ENCODE peak calls at places on chromosome 12, in eight cellular contexts. V, Q, E, A, C, D, Y and H are unnamed samples. For H3K27me3, the result is how much of the 10 kb centered on the place peaks cover.

GRCh38 chr12:74337951-74338350 is 199.7 kb upstream of the ATXN7L3B start:
- DNase-seq in V (no peak), Q (no peak), E (no peak), A (no peak), C (no peak), D (no peak), Y (no peak), H (no peak)

GRCh38 chr12:15163001-15163400 is 58.2 kb downstream of the RERG start:
- DNase-seq in V (no peak), Q (no peak), E (peak), A (no peak), C (no peak), D (no peak), Y (no peak), H (no peak)

GRCh38 chr12:42410345-42410744 is 84.4 kb downstream of the PPHLN1 start:
- DNase-seq in V (no peak), Q (no peak), E (no peak), A (no peak), C (no peak), D (no peak), Y (no peak), H (no peak)

GRCh38 chr12:127144770-127145169 is 1122.2 kb upstream of the TMEM132C start:
- DNase-seq in V (no peak), Q (no peak), E (no peak), A (no peak), C (no peak), D (no peak), Y (no peak), H (no peak)

GRCh38 chr12:68932701-68933563 is at the start of gene CPM:
- DNase-seq in V (peak), Q (peak), E (peak), A (peak), C (peak), D (peak), Y (peak), H (peak)

GRCh38 chr12:116420476-116420875 is 138.7 kb upstream of the MAP1LC3B2 start:
- DNase-seq in V (no peak), Q (no peak), E (no peak), A (no peak), C (no peak), D (no peak), Y (no peak), H (no peak)

GRCh38 chr12:15123401-15123800 is 97.8 kb downstream of the RERG start:
- DNase-seq in V (no peak), Q (no peak), E (no peak), A (no peak), C (no peak), D (no peak), Y (no peak), H (no peak)

GRCh38 chr12:84508325-84508861 is 404.2 kb downstream of the SLC6A15 start:
- DNase-seq in V (no peak), Q (no peak), E (no peak), A (no peak), C (no peak), D (peak), Y (peak), H (no peak)

DNA sequence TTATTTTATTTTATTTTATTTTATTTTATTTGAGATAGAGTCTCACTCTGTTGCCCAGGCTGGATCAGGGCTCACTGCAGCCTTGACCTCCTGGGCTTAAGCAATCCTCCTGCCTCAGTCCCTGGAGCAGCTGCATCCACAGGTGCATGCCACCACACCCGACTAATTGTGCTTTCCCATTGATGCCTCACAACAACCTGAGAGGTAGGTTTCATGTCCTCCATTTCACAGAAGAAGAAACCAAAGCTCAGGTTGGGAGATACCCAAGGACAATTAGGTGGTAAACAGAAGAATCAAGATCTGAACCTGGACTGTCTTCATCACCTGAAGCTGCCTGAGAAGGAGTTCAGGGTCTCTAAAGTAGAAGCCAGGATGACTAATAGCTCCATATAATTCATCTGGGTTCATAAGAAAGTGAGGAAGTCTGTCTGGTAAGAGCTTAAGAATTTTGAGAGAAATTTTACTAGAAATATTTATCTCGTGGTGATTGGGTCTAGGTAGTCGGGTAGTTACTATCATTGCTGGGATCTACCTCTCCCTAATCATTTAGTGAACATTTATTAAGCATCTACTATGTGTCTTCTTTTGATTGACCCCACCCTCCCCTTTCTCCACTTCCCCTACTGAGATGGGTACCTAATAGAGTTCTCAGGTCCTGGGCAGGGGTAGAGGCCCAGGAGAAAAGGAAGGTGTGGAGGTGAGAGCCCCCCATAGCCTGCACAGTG is 23.2 kb upstream of the ATP5MC2 start:
- DNase-seq in V (no peak), Q (no peak), E (no peak), A (no peak), C (no peak), D (no peak), Y (no peak), H (no peak)
- H3K27me3 ChIP-seq in V (under half), Q (half or more), E (half or more), A (under half), C (half or more), D (half or more), Y (under half), H (under half)

DNA sequence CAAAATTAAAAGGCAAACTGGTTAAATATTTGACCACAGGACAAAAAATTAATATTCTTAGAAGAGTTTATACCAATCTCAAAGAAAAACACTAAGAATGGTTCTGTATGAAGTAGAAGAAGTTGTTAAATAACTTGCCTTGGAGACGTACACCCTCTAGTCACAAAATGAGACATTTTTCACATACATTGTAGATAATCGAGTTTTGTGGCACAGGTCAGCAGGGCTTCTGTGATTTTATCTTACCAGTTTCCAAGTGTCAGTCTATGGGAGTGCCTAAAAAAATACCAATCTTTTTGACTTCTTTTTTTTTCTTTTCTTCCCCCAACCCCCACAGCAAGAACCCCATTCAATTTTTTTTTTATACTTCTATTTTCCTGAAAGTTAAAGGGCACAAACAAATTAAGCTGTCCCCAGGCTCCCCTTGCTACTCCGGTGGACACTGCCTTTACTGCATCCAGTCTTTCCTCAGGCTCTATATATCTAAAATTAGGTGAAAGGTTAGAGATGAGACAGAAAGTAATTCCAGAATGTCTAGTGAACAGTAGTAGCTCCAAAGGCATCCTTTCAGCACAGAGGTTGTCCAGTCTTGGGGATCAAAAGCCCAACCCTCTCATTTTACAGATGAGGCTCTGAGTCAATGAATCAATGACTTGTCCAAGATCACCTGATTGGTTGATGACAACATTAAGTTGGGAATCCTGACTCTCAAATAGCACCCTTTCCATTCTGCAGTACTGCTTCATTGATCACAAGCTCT is 6.2 kb downstream of the LIMA1 start:
- DNase-seq in V (no peak), Q (no peak), E (no peak), A (no peak), C (no peak), D (no peak), Y (no peak), H (no peak)
- H3K27me3 ChIP-seq in V (under half), Q (under half), E (under half), A (under half), C (under half), D (under half), Y (under half), H (under half)

GRCh38 chr12:132541996-132542395 is 52.0 kb downstream of the FBRSL1 start:
- DNase-seq in V (no peak), Q (no peak), E (no peak), A (no peak), C (no peak), D (no peak), Y (no peak), H (no peak)
- H3K27me3 ChIP-seq in V (under half), Q (under half), E (under half), A (under half), C (under half), D (half or more), Y (under half), H (under half)

GRCh38 chr12:212383-212798 is 1.6 kb downstream of the SLC6A12 start:
- DNase-seq in V (no peak), Q (no peak), E (no peak), A (no peak), C (no peak), D (no peak), Y (no peak), H (no peak)
- H3K27me3 ChIP-seq in V (under half), Q (under half), E (under half), A (under half), C (under half), D (half or more), Y (under half), H (under half)